ENCODE peak calls at places on chromosomes 6 and 20, in seven cellular contexts. One of them, this sample, is unnamed.

GRCh38 chr6:81995548-81996289 is 243.2 kb upstream of the TENT5A start:
- DNase-seq in GM06990: no peak
- DNase-seq in stimulated activated CD4-positive, alpha-beta T cell treated with anti-CD3 and anti-CD28 coated beads, Interleukin-1b, Interleukin-23, amount 100 ng/mL, for 24 hours: no peak
- DNase-seq in EH: peak
- DNase-seq in RCC 7860: peak
- DNase-seq in DMS153: peak
- DNase-seq in nucleus accumbens: no peak
- DNase-seq in this sample: no peak

GRCh38 chr20:50242863-50243609 is 52.4 kb downstream of the CEBPB start:
- DNase-seq in GM06990: no peak
- DNase-seq in stimulated activated CD4-positive, alpha-beta T cell treated with anti-CD3 and anti-CD28 coated beads, Interleukin-1b, Interleukin-23, amount 100 ng/mL, for 24 hours: no peak
- DNase-seq in EH: no peak
- DNase-seq in RCC 7860: no peak
- DNase-seq in DMS153: peak
- DNase-seq in nucleus accumbens: peak
- DNase-seq in this sample: no peak

GRCh38 chr6:129606664-129607063 is 103.3 kb downstream of the ARHGAP18 start:
- DNase-seq in GM06990: peak
- DNase-seq in stimulated activated CD4-positive, alpha-beta T cell treated with anti-CD3 and anti-CD28 coated beads, Interleukin-1b, Interleukin-23, amount 100 ng/mL, for 24 hours: no peak
- DNase-seq in EH: peak
- DNase-seq in RCC 7860: no peak
- DNase-seq in DMS153: no peak
- DNase-seq in nucleus accumbens: no peak
- DNase-seq in this sample: no peak

GRCh38 chr20:35320396-35321126 is 28.3 kb upstream of the FAM83C start:
- DNase-seq in GM06990: no peak
- DNase-seq in stimulated activated CD4-positive, alpha-beta T cell treated with anti-CD3 and anti-CD28 coated beads, Interleukin-1b, Interleukin-23, amount 100 ng/mL, for 24 hours: no peak
- DNase-seq in EH: peak
- DNase-seq in RCC 7860: peak
- DNase-seq in DMS153: no peak
- DNase-seq in nucleus accumbens: no peak
- DNase-seq in this sample: peak

GRCh38 chr6:17679726-17680125 is 27.0 kb downstream of the NUP153 start:
- DNase-seq in GM06990: no peak
- DNase-seq in stimulated activated CD4-positive, alpha-beta T cell treated with anti-CD3 and anti-CD28 coated beads, Interleukin-1b, Interleukin-23, amount 100 ng/mL, for 24 hours: no peak
- DNase-seq in EH: no peak
- DNase-seq in RCC 7860: no peak
- DNase-seq in DMS153: no peak
- DNase-seq in nucleus accumbens: no peak
- DNase-seq in this sample: peak

GRCh38 chr20:63021356-63022321 is 14.9 kb upstream of the BHLHE23 start:
- DNase-seq in GM06990: no peak
- DNase-seq in stimulated activated CD4-positive, alpha-beta T cell treated with anti-CD3 and anti-CD28 coated beads, Interleukin-1b, Interleukin-23, amount 100 ng/mL, for 24 hours: no peak
- DNase-seq in EH: no peak
- DNase-seq in RCC 7860: no peak
- DNase-seq in DMS153: no peak
- DNase-seq in nucleus accumbens: no peak
- DNase-seq in this sample: no peak

GRCh38 chr6:72742274-72742673 is 120.4 kb downstream of the KCNQ5 start:
- DNase-seq in GM06990: no peak
- DNase-seq in stimulated activated CD4-positive, alpha-beta T cell treated with anti-CD3 and anti-CD28 coated beads, Interleukin-1b, Interleukin-23, amount 100 ng/mL, for 24 hours: no peak
- DNase-seq in EH: no peak
- DNase-seq in RCC 7860: no peak
- DNase-seq in DMS153: no peak
- DNase-seq in nucleus accumbens: no peak
- DNase-seq in this sample: no peak

GRCh38 chr6:85640806-85641205 is 1.9 kb downstream of the SYNCRIP start:
- DNase-seq in GM06990: no peak
- DNase-seq in stimulated activated CD4-positive, alpha-beta T cell treated with anti-CD3 and anti-CD28 coated beads, Interleukin-1b, Interleukin-23, amount 100 ng/mL, for 24 hours: no peak
- DNase-seq in EH: peak
- DNase-seq in RCC 7860: no peak
- DNase-seq in DMS153: no peak
- DNase-seq in nucleus accumbens: no peak
- DNase-seq in this sample: no peak

GRCh38 chr6:81105998-81106397 is 646.5 kb downstream of the TENT5A start:
- DNase-seq in GM06990: no peak
- DNase-seq in stimulated activated CD4-positive, alpha-beta T cell treated with anti-CD3 and anti-CD28 coated beads, Interleukin-1b, Interleukin-23, amount 100 ng/mL, for 24 hours: no peak
- DNase-seq in EH: peak
- DNase-seq in RCC 7860: no peak
- DNase-seq in DMS153: no peak
- DNase-seq in nucleus accumbens: no peak
- DNase-seq in this sample: peak

GRCh38 chr6:109033655-109034054 is 61.0 kb downstream of the SESN1 start:
- DNase-seq in GM06990: no peak
- DNase-seq in stimulated activated CD4-positive, alpha-beta T cell treated with anti-CD3 and anti-CD28 coated beads, Interleukin-1b, Interleukin-23, amount 100 ng/mL, for 24 hours: no peak
- DNase-seq in EH: no peak
- DNase-seq in RCC 7860: no peak
- DNase-seq in DMS153: no peak
- DNase-seq in nucleus accumbens: no peak
- DNase-seq in this sample: no peak

GRCh38 chr6:47308223-47308567 is 1.5 kb downstream of the TNFRSF21 start:
- DNase-seq in GM06990: no peak
- DNase-seq in stimulated activated CD4-positive, alpha-beta T cell treated with anti-CD3 and anti-CD28 coated beads, Interleukin-1b, Interleukin-23, amount 100 ng/mL, for 24 hours: no peak
- DNase-seq in EH: no peak
- DNase-seq in RCC 7860: no peak
- DNase-seq in DMS153: no peak
- DNase-seq in nucleus accumbens: no peak
- DNase-seq in this sample: peak

This sample was measured in ACHN.